ENCODE peak calls at places on chromosomes 3 and 15, in ten cellular contexts. P is pancreas, K is nephron progenitor cell, V is ELR, F is A172, Y is COR-L47, N is hepatic stellate cell, I is T-helper 2 cell, W is renal cortical epithelial cell, C is AG20443. Z is an unnamed sample.

GRCh38 chr3:192817506-192817905 is 90.2 kb upstream of the FGF12 start:
- DNase-seq in P (no peak), K (no peak), V (peak; percentile 20), F (no peak), Y (no peak), N (no peak), I (no peak), W (no peak), C (no peak), Z (no peak)

GRCh38 chr3:107431298-107432012 is 54.2 kb downstream of the CCDC54 start:
- DNase-seq in P (peak; percentile 86), K (peak; percentile 65), V (peak; percentile 87), F (peak; percentile 74), Y (peak; percentile 78), N (peak; percentile 79), I (peak; percentile 27), W (peak; percentile 36), C (peak; percentile 83), Z (peak; percentile 86)

GRCh38 chr3:194787650-194788049 is 102.0 kb downstream of the FAM43A start:
- DNase-seq in P (no peak), K (no peak), V (no peak), F (no peak), Y (no peak), N (no peak), I (no peak), W (no peak), C (no peak), Z (no peak)

GRCh38 chr3:195914648-195915473 is 6.5 kb upstream of the TNK2 start:
- DNase-seq in P (peak; percentile 97), K (peak; percentile 96), V (peak; percentile 98), F (peak; percentile 100), Y (no peak), N (peak; percentile 97), I (peak; percentile 84), W (peak; percentile 96), C (peak; percentile 96), Z (no peak)

GRCh38 chr3:18725668-18726407 is 300.7 kb upstream of the SATB1 start:
- DNase-seq in P (no peak), K (no peak), V (no peak), F (no peak), Y (no peak), N (no peak), I (peak; percentile 66), W (peak; percentile 38), C (no peak), Z (no peak)

GRCh38 chr15:35481992-35482391 is 64.0 kb downstream of the DPH6 start:
- DNase-seq in P (no peak), K (no peak), V (peak; percentile 91), F (peak; percentile 93), Y (no peak), N (no peak), I (no peak), W (peak; percentile 89), C (peak; percentile 63), Z (no peak)

GRCh38 chr3:133703915-133704314 is 42.2 kb upstream of the TOPBP1 start:
- DNase-seq in P (no peak), K (no peak), V (no peak), F (no peak), Y (no peak), N (no peak), I (no peak), W (no peak), C (peak; percentile 6), Z (no peak)

GRCh38 chr3:132637590-132637989 is 22.0 kb downstream of the ACAD11 start:
- DNase-seq in P (no peak), K (no peak), V (peak; percentile 77), F (peak; percentile 31), Y (no peak), N (peak; percentile 17), I (no peak), W (peak; percentile 86), C (peak; percentile 48), Z (no peak)

GRCh38 chr3:28328188-28329151 is 20.1 kb upstream of the ZCWPW2 start:
- DNase-seq in P (no peak), K (no peak), V (peak; percentile 53), F (peak; percentile 36), Y (peak; percentile 1), N (no peak), I (peak; percentile 28), W (peak; percentile 43), C (no peak), Z (no peak)

GRCh38 chr3:72123908-72124441 is 339.0 kb upstream of the PROK2 start:
- DNase-seq in P (no peak), K (no peak), V (peak; percentile 68), F (peak; percentile 96), Y (no peak), N (no peak), I (no peak), W (peak; percentile 97), C (peak; percentile 72), Z (no peak)